ENCODE peak calls at places on chromosome 10, in seven cellular contexts. X, D, C, E, W, Q and S are unnamed samples.

GRCh38 chr10:188546-188945 is 53.3 kb downstream of the ZMYND11 start:
- DNase-seq in E (no peak), W (no peak), D (no peak), C (no peak), X (no peak), Q (no peak), S (no peak)

GRCh38 chr10:50622497-50623298 is 1.1 kb downstream of the SGMS1 start:
- DNase-seq in D (peak; percentile 73), Q (peak; percentile 34), E (no peak), X (peak; percentile 13), C (no peak), W (peak; percentile 44), S (no peak)

GRCh38 chr10:75542902-75543301 is 111.5 kb downstream of the LRMDA start:
- DNase-seq in W (peak; percentile 50), E (no peak), Q (no peak), X (peak; percentile 22), C (no peak), D (no peak), S (no peak)

GRCh38 chr10:113474756-113475155 is 78.1 kb upstream of the HABP2 start:
- DNase-seq in E (no peak), Q (no peak), D (no peak), C (no peak), W (no peak), X (no peak), S (no peak)

GRCh38 chr10:86687750-86688149 is 19.4 kb downstream of the LDB3 start:
- DNase-seq in D (no peak), X (no peak), E (no peak), C (no peak), W (peak; percentile 81), Q (no peak), S (no peak)

GRCh38 chr10:5748394-5748803 is 63.8 kb downstream of the TASOR2 start:
- DNase-seq in D (no peak), W (no peak), C (no peak), Q (no peak), X (no peak), E (no peak), S (no peak)

GRCh38 chr10:102644646-102645387 is 538 bp downstream of the TRIM8 start:
- DNase-seq in X (peak; percentile 73), E (peak; percentile 59), C (peak; percentile 83), W (no peak), D (peak; percentile 77), Q (peak; percentile 85), S (peak; percentile 87)

GRCh38 chr10:86775056-86775858 is 18.8 kb downstream of the BMPR1A start:
- DNase-seq in E (no peak), W (no peak), Q (no peak), D (no peak), C (no peak), X (no peak), S (no peak)

GRCh38 chr10:93652857-93653256 is 40.5 kb downstream of the PDE6C start:
- DNase-seq in Q (no peak), D (peak; percentile 79), X (no peak), C (no peak), W (peak; percentile 7), E (no peak), S (no peak)

GRCh38 chr10:132632851-132633684 is 95.5 kb downstream of the INPP5A start:
- DNase-seq in W (peak; percentile 86), Q (peak; percentile 12), E (no peak), X (no peak), C (no peak), D (peak; percentile 11), S (no peak)

GRCh38 chr10:96576277-96576980 is 10.4 kb downstream of the TM9SF3 start:
- DNase-seq in W (no peak), Q (no peak), X (no peak), E (no peak), C (no peak), D (no peak), S (no peak)